ENCODE peak calls at places on chromosomes 12 and 14, in eight cellular contexts. F is CD4-positive, CD25-positive, alpha-beta regulatory T cell; M is CD8-positive, alpha-beta T cell; Y is tibial nerve; Q is transverse colon; I is iPS DF 6.9; B is fibroblast of lung; D is cardiac muscle cell. W is an unnamed sample. For H3K36me3, the result is how much of the 10 kb centered on the place peaks cover.

GRCh38 chr14:87508333-87508732 is 484.6 kb downstream of the GALC start:
- DNase-seq in I (no peak), B (no peak), M (no peak), Y (no peak), F (no peak), Q (no peak), D (no peak), W (no peak)

GRCh38 chr12:68240975-68241374 is 12.4 kb downstream of the IL22 start:
- DNase-seq in I (no peak), Q (peak), D (peak), B (peak), M (peak), F (no peak), Y (no peak), W (peak)

GRCh38 chr12:75759842-75760260 is 248.4 kb upstream of the KRR1 start:
- DNase-seq in B (peak), Y (no peak), D (peak), F (no peak), Q (no peak), M (no peak), I (no peak), W (no peak)

GRCh38 chr14:34072921-34073320 is 122.0 kb upstream of the EGLN3 start:
- DNase-seq in F (no peak), M (no peak), B (no peak), Q (no peak), Y (no peak), D (no peak), I (no peak), W (no peak)

GRCh38 chr14:92352158-92352985 is 29.4 kb downstream of the SLC24A4 start:
- DNase-seq in F (no peak), M (no peak), Q (no peak), Y (no peak), D (peak), I (peak), B (peak), W (peak)

GRCh38 chr12:61713121-61713520 is 547.1 kb upstream of the USP15 start:
- DNase-seq in Q (no peak), Y (no peak), M (no peak), F (no peak), D (no peak), I (no peak), B (no peak), W (no peak)

GRCh38 chr12:131096681-131097181 is 143.0 kb downstream of the ADGRD1 start:
- DNase-seq in M (no peak), B (no peak), D (no peak), Q (no peak), I (no peak), Y (no peak), F (no peak), W (no peak)

GRCh38 chr12:77152623-77153193 is 87.3 kb upstream of the E2F7 start:
- DNase-seq in M (no peak), D (peak), I (peak), Y (peak), B (peak), F (no peak), Q (no peak), W (no peak)

GRCh38 chr12:8860165-8860961 is 37.9 kb downstream of the A2ML1 start:
- DNase-seq in M (peak), Q (peak), B (peak), Y (peak), F (no peak), D (peak), I (peak), W (peak)

GRCh38 chr12:121403721-121404120 is 3.8 kb downstream of the RNF34 start:
- DNase-seq in I (no peak), M (no peak), Q (no peak), B (no peak), Y (no peak), F (no peak), D (no peak), W (no peak)

GRCh38 chr12:121400332-121401139 is 618 bp downstream of the RNF34 start:
- DNase-seq in Q (peak), Y (peak), D (peak), F (peak), B (peak), I (peak), M (peak), W (peak)

GRCh38 chr12:121405211-121405610 is 5.3 kb downstream of the RNF34 start:
- DNase-seq in I (no peak), Q (no peak), F (no peak), Y (no peak), B (no peak), D (no peak), M (no peak), W (no peak)

GRCh38 chr12:121399391-121400331 is at the start of gene RNF34:
- DNase-seq in I (peak), M (peak), D (peak), Q (peak), F (peak), B (peak), Y (peak), W (peak)

GRCh38 chr12:121404734-121405133 is 4.8 kb downstream of the RNF34 start:
- DNase-seq in B (peak), F (no peak), D (peak), Q (no peak), Y (no peak), I (no peak), M (no peak), W (peak)
- H3K27ac ChIP-seq in B (no peak), F (no peak), D (peak), Q (no peak), Y (no peak), I (no peak), M (no peak), W (no peak)

GRCh38 chr14:101897326-101897725 is 67.0 kb upstream of the DYNC1H1 start:
- DNase-seq in M (no peak), B (no peak), D (no peak), F (no peak), Y (no peak), I (no peak), Q (no peak), W (no peak)

GRCh38 chr14:101893759-101894158 is 70.6 kb upstream of the DYNC1H1 start:
- DNase-seq in Q (peak), D (no peak), Y (no peak), I (no peak), B (no peak), M (no peak), F (no peak), W (no peak)

GRCh38 chr14:101895256-101895655 is 69.1 kb upstream of the DYNC1H1 start:
- DNase-seq in D (no peak), M (no peak), Y (no peak), I (no peak), B (no peak), Q (peak), F (no peak), W (no peak)

GRCh38 chr14:101891471-101891870 is 72.9 kb upstream of the DYNC1H1 start:
- DNase-seq in B (no peak), I (no peak), F (no peak), M (no peak), Q (peak), Y (no peak), D (no peak), W (no peak)

GRCh38 chr14:101894365-101895113 is 69.8 kb upstream of the DYNC1H1 start:
- DNase-seq in Q (peak), F (no peak), B (no peak), M (no peak), D (no peak), I (no peak), Y (no peak), W (no peak)
- H3K36me3 ChIP-seq in Q (under half), F (half or more), B (under half), M (half or more), D (half or more), I (under half), Y (under half), W (under half)

GRCh38 chr12:6644257-6644596 is 3.0 kb downstream of the ACRBP start:
- DNase-seq in B (no peak), M (no peak), D (no peak), F (no peak), I (no peak), Q (no peak), Y (no peak), W (no peak)

GRCh38 chr12:6644903-6645302 is 2.3 kb downstream of the ACRBP start:
- DNase-seq in F (no peak), Y (peak), I (no peak), Q (peak), M (no peak), B (no peak), D (peak), W (no peak)

GRCh38 chr12:6643569-6644256 is 3.5 kb downstream of the ACRBP start:
- DNase-seq in Q (no peak), D (no peak), F (no peak), B (no peak), M (no peak), I (no peak), Y (no peak), W (no peak)

GRCh38 chr12:6647083-6647604 is at the start of gene ACRBP:
- DNase-seq in B (peak), Q (peak), I (peak), M (peak), F (peak), D (peak), Y (peak), W (peak)

DNA sequence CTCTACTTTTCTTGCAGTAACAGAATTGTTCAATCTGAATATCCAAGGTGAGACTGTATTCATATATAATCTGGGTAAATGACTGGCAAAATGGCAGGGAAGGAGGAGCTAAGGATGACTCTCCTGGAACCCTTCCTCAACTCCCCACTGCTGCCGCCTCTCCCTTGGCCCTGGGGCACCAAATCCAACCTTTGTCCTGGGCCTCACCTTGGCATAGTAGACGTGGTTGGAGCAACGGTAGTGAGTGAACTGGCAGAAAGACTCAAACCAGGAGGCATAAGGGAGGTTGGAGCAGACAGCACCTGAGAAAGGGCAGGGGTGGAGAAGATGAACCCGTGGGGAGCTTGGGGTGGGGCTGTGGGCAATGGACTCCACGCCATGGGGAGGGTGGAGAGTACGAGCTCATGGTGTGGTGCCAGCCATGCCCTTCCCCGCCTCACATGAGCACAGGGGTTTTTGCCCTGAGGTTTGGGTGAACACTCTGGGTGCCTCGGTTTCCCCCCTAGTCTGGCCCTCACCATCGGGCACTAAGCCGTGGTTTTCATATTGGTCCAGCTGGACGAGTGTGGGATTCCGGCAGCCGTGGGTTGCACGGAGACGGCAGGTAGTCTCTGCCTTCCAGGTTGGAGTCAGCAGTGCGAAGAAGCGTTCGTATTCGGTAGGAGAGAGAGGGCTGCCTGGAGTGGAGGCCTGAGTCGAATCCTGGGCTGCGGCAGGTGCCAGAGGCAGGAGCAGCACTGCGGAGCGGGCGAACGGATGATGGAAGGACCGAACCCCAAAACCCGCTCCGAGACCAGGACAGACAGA is 753 bp downstream of the ACRBP start:
- DNase-seq in Y (no peak), Q (no peak), D (no peak), B (no peak), M (no peak), F (no peak), I (no peak), W (no peak)
- H3K27ac ChIP-seq in Y (peak), Q (peak), D (no peak), B (no peak), M (no peak), F (no peak), I (no peak), W (peak)

GRCh38 chr14:54976316-54976715 is 50.6 kb downstream of the WDHD1 start:
- DNase-seq in B (peak), D (peak), Q (no peak), I (no peak), F (no peak), M (no peak), Y (no peak), W (no peak)
- H3K36me3 ChIP-seq in B (under half), D (under half), Q (under half), I (under half), F (under half), M (under half), Y (under half), W (under half)

GRCh38 chr12:46159239-46159901 is 109.5 kb downstream of the SLC38A1 start:
- DNase-seq in B (no peak), I (no peak), F (no peak), D (no peak), M (no peak), Y (no peak), Q (no peak), W (no peak)
- H3K27ac ChIP-seq in B (no peak), I (no peak), F (no peak), D (peak), M (no peak), Y (no peak), Q (peak), W (no peak)

DNA sequence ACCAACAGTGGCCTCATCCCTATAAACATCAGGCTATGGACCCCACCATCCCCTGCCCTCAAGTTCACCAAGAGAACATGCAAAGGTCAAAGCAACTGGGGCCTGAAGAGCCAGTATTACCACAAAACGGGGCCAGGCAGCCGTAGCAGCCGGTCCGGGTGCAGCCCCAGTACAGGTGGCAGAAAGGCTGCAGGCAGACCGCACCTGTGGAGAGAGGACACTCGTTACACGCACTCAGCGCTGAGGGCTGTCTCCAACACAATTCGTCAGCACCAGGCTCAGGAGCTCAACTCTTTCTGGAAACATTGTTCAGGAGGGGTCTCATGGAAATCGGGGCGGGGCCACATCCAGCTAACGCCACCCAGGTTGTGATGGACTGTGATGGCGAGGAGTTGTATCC is 19.9 kb upstream of the GOLGA3 start:
- DNase-seq in M (no peak), Q (no peak), Y (no peak), F (no peak), D (no peak), B (no peak), I (no peak), W (no peak)
- H3K36me3 ChIP-seq in M (under half), Q (half or more), Y (under half), F (half or more), D (under half), B (under half), I (under half), W (under half)

W was measured in testis.